ENCODE peak calls at places on chromosomes 7 and 10, in ten cellular contexts. One of them, this sample, is unnamed.

GRCh38 chr10:8594176-8594575 is 539.7 kb downstream of the GATA3 start:
- DNase-seq in NB4: no peak
- DNase-seq in GM12892: no peak
- DNase-seq in A549: no peak
- DNase-seq in H54: no peak
- DNase-seq in breast epithelium: no peak
- DNase-seq in body of pancreas: no peak
- DNase-seq in HCT116: no peak
- DNase-seq in lower leg skin: no peak
- DNase-seq in sigmoid colon: no peak
- DNase-seq in this sample: no peak

GRCh38 chr7:84139986-84140729 is 54.4 kb downstream of the SEMA3A start:
- DNase-seq in GM12892: no peak
- DNase-seq in body of pancreas: no peak
- DNase-seq in A549: no peak
- DNase-seq in sigmoid colon: no peak
- DNase-seq in HCT116: no peak
- DNase-seq in lower leg skin: no peak
- DNase-seq in breast epithelium: no peak
- DNase-seq in H54: no peak
- DNase-seq in NB4: no peak
- DNase-seq in this sample: no peak

GRCh38 chr10:42955493-42955889 is 121.4 kb upstream of the RET start:
- DNase-seq in GM12892: no peak
- DNase-seq in H54: no peak
- DNase-seq in A549: no peak
- DNase-seq in lower leg skin: no peak
- DNase-seq in breast epithelium: peak; percentile 37
- DNase-seq in sigmoid colon: peak; percentile 36
- DNase-seq in body of pancreas: no peak
- DNase-seq in HCT116: no peak
- DNase-seq in NB4: no peak
- DNase-seq in this sample: no peak

GRCh38 chr7:155059703-155060102 is 10.4 kb upstream of the HTR5A start:
- DNase-seq in H54: no peak
- DNase-seq in body of pancreas: no peak
- DNase-seq in NB4: no peak
- DNase-seq in sigmoid colon: no peak
- DNase-seq in A549: no peak
- DNase-seq in GM12892: no peak
- DNase-seq in breast epithelium: no peak
- DNase-seq in lower leg skin: no peak
- DNase-seq in HCT116: no peak
- DNase-seq in this sample: no peak

GRCh38 chr10:3090914-3091313 is 23.6 kb downstream of the PFKP start:
- DNase-seq in sigmoid colon: no peak
- DNase-seq in NB4: no peak
- DNase-seq in GM12892: no peak
- DNase-seq in lower leg skin: no peak
- DNase-seq in HCT116: peak; percentile 73
- DNase-seq in body of pancreas: peak; percentile 70
- DNase-seq in breast epithelium: no peak
- DNase-seq in A549: peak; percentile 84
- DNase-seq in H54: no peak
- DNase-seq in this sample: no peak

GRCh38 chr7:30511973-30512662 is 7.5 kb upstream of the GGCT start:
- DNase-seq in A549: no peak
- DNase-seq in NB4: no peak
- DNase-seq in body of pancreas: no peak
- DNase-seq in lower leg skin: no peak
- DNase-seq in H54: no peak
- DNase-seq in HCT116: no peak
- DNase-seq in breast epithelium: no peak
- DNase-seq in GM12892: no peak
- DNase-seq in sigmoid colon: no peak
- DNase-seq in this sample: no peak

GRCh38 chr10:57338823-57339558 is 928.7 kb downstream of the IPMK start:
- DNase-seq in HCT116: no peak
- DNase-seq in GM12892: no peak
- DNase-seq in lower leg skin: no peak
- DNase-seq in NB4: peak; percentile 57
- DNase-seq in A549: peak; percentile 18
- DNase-seq in breast epithelium: no peak
- DNase-seq in body of pancreas: peak; percentile 8
- DNase-seq in H54: peak; percentile 6
- DNase-seq in sigmoid colon: no peak
- DNase-seq in this sample: no peak

GRCh38 chr7:3264693-3265339 is 36.2 kb upstream of the SDK1 start:
- DNase-seq in HCT116: no peak
- DNase-seq in A549: no peak
- DNase-seq in GM12892: no peak
- DNase-seq in NB4: no peak
- DNase-seq in body of pancreas: no peak
- DNase-seq in H54: no peak
- DNase-seq in lower leg skin: no peak
- DNase-seq in sigmoid colon: no peak
- DNase-seq in breast epithelium: no peak
- DNase-seq in this sample: no peak

GRCh38 chr10:34565934-34566333 is 249.2 kb downstream of the PARD3 start:
- DNase-seq in sigmoid colon: no peak
- DNase-seq in HCT116: no peak
- DNase-seq in H54: no peak
- DNase-seq in breast epithelium: no peak
- DNase-seq in body of pancreas: no peak
- DNase-seq in lower leg skin: no peak
- DNase-seq in NB4: no peak
- DNase-seq in GM12892: no peak
- DNase-seq in A549: no peak
- DNase-seq in this sample: no peak

GRCh38 chr10:132064082-132064755 is 1.5 kb upstream of the JAKMIP3 start:
- DNase-seq in HCT116: no peak
- DNase-seq in A549: no peak
- DNase-seq in NB4: no peak
- DNase-seq in lower leg skin: no peak
- DNase-seq in body of pancreas: no peak
- DNase-seq in breast epithelium: no peak
- DNase-seq in H54: no peak
- DNase-seq in sigmoid colon: no peak
- DNase-seq in GM12892: no peak
- DNase-seq in this sample: no peak

GRCh38 chr10:5465976-5466450 is 33.4 kb downstream of the CALML5 start:
- DNase-seq in A549: no peak
- DNase-seq in H54: no peak
- DNase-seq in GM12892: no peak
- DNase-seq in lower leg skin: no peak
- DNase-seq in NB4: no peak
- DNase-seq in HCT116: no peak
- DNase-seq in breast epithelium: no peak
- DNase-seq in sigmoid colon: no peak
- DNase-seq in body of pancreas: no peak
- DNase-seq in this sample: no peak
- TF ChIP-seq POLR2A in A549: no peak
- TF ChIP-seq POLR2A in H54: no peak
- TF ChIP-seq POLR2A in GM12892: no peak
- TF ChIP-seq POLR2A in lower leg skin: no peak
- TF ChIP-seq POLR2A in NB4: no peak
- TF ChIP-seq POLR2A in HCT116: no peak
- TF ChIP-seq POLR2A in breast epithelium: no peak
- TF ChIP-seq POLR2A in sigmoid colon: no peak
- TF ChIP-seq POLR2A in body of pancreas: no peak
- TF ChIP-seq POLR2A in this sample: no peak

DNA sequence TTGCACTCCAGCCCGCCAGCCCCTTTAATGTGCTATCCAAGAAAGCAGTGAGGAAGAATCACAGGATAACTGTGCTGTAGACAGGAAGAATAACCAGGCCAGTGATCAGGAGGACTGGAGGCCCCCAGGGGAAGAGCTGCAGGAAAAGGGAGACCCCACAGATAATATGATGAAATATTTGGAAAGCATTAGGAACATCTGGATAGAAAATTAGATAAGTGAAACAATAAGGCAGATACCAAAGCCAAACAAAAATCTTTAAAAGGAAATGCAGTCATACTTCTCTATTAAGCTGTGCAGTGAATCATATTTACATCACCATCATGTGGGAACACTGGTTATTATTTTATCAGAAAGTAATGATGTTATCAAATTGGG is 14.3 kb upstream of the RALA start:
- DNase-seq in H54: peak; percentile 59
- DNase-seq in A549: no peak
- DNase-seq in sigmoid colon: no peak
- DNase-seq in GM12892: no peak
- DNase-seq in lower leg skin: no peak
- DNase-seq in breast epithelium: no peak
- DNase-seq in NB4: no peak
- DNase-seq in body of pancreas: no peak
- DNase-seq in HCT116: no peak
- DNase-seq in this sample: no peak
- TF ChIP-seq POLR2A in H54: no peak
- TF ChIP-seq POLR2A in A549: no peak
- TF ChIP-seq POLR2A in sigmoid colon: no peak
- TF ChIP-seq POLR2A in GM12892: no peak
- TF ChIP-seq POLR2A in lower leg skin: no peak
- TF ChIP-seq POLR2A in breast epithelium: no peak
- TF ChIP-seq POLR2A in NB4: no peak
- TF ChIP-seq POLR2A in body of pancreas: no peak
- TF ChIP-seq POLR2A in HCT116: no peak
- TF ChIP-seq POLR2A in this sample: no peak

GRCh38 chr7:66205736-66206080 is 574 bp downstream of the TPST1 start:
- DNase-seq in body of pancreas: peak; percentile 30
- DNase-seq in sigmoid colon: no peak
- DNase-seq in H54: no peak
- DNase-seq in NB4: no peak
- DNase-seq in breast epithelium: no peak
- DNase-seq in GM12892: no peak
- DNase-seq in lower leg skin: no peak
- DNase-seq in A549: peak; percentile 25
- DNase-seq in HCT116: no peak
- DNase-seq in this sample: no peak

GRCh38 chr7:66202380-66202779 is 2.8 kb upstream of the TPST1 start:
- DNase-seq in A549: no peak
- DNase-seq in HCT116: no peak
- DNase-seq in GM12892: no peak
- DNase-seq in breast epithelium: no peak
- DNase-seq in sigmoid colon: peak; percentile 7
- DNase-seq in H54: no peak
- DNase-seq in NB4: peak; percentile 25
- DNase-seq in body of pancreas: no peak
- DNase-seq in lower leg skin: no peak
- DNase-seq in this sample: no peak

GRCh38 chr7:66206116-66206908 is 1.2 kb downstream of the TPST1 start:
- DNase-seq in GM12892: no peak
- DNase-seq in H54: no peak
- DNase-seq in HCT116: no peak
- DNase-seq in body of pancreas: no peak
- DNase-seq in breast epithelium: no peak
- DNase-seq in sigmoid colon: no peak
- DNase-seq in lower leg skin: no peak
- DNase-seq in NB4: no peak
- DNase-seq in A549: no peak
- DNase-seq in this sample: no peak

GRCh38 chr7:66206909-66207240 is 1.7 kb downstream of the TPST1 start:
- DNase-seq in NB4: no peak
- DNase-seq in lower leg skin: no peak
- DNase-seq in A549: no peak
- DNase-seq in breast epithelium: no peak
- DNase-seq in HCT116: no peak
- DNase-seq in GM12892: no peak
- DNase-seq in sigmoid colon: no peak
- DNase-seq in body of pancreas: no peak
- DNase-seq in H54: no peak
- DNase-seq in this sample: no peak

DNA sequence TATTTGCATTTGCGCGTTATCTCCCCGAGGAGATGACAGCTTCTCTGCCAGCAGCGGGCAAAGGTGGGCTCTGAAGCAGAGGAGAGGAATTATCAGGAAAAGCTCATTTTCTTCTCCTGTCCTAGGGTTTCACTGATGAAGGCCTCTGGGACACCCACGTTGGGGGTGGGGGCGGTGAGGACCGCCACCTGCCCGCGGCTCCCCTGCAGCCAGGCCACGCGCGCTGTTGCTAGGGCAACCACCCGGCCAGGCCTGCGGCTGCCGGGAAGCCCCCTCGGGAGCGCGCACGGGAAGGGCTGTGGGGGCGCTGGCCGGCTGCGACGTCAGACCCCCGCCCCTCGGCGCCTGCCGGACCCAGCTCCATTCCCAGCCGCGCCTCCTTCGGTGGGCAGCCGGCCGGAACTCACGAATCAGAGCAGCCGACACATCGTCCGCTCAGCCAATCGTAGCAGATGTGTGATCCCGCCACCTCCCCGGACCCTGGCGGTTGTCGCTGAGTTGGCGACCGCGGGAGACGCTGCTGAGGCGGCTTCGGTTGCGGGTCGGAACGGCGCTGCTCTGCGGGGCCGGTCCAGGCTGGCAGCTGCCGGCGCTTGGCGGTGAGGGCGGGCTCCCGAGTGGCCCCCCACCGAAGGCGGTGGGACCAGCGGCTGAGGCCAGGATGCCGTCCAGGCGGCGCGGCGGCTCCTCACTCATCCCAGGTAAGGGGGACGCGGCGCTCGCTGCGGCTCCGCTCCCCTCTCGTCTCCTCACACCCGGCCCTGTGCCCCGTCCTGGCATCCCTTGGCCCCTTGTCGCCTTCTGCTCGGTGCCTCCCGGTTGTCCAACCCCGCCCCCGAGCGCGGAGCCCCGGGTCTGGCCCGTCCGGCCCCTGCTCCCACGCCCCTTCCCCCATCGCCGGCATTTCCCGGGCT is at the start of gene TPST1:
- DNase-seq in NB4: peak; percentile 91
- DNase-seq in breast epithelium: peak; percentile 85
- DNase-seq in H54: peak; percentile 93
- DNase-seq in body of pancreas: peak; percentile 88
- DNase-seq in HCT116: peak; percentile 78
- DNase-seq in sigmoid colon: peak; percentile 95
- DNase-seq in GM12892: peak; percentile 94
- DNase-seq in A549: peak; percentile 96
- DNase-seq in lower leg skin: peak; percentile 74
- DNase-seq in this sample: peak; percentile 93
- TF ChIP-seq POLR2A in NB4: peak; percentile 47
- TF ChIP-seq POLR2A in breast epithelium: peak; percentile 79
- TF ChIP-seq POLR2A in H54: peak; percentile 99
- TF ChIP-seq POLR2A in body of pancreas: peak; percentile 94
- TF ChIP-seq POLR2A in HCT116: peak; percentile 91
- TF ChIP-seq POLR2A in sigmoid colon: peak; percentile 43
- TF ChIP-seq POLR2A in GM12892: peak; percentile 88
- TF ChIP-seq POLR2A in A549: peak; percentile 91
- TF ChIP-seq POLR2A in lower leg skin: peak; percentile 50
- TF ChIP-seq POLR2A in this sample: peak; percentile 92

DNA sequence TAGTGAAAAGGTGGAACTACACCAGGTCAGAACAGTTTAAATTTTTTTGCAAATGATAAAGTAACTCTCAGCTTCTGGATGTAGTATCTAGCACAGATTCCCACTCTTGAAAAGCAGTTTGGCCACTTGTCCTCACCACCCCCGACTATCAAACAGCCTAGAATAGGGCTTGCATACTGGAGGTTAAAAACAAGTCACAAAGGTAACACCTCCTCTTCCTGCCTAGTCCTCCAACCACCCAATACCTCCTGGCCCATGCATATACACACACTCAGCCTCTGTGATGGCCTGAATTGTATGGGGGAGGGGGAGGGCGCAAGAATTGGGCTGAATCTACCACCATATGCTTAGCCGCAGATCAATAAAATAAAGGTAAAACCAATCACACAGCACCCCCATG is 5.7 kb downstream of the SKAP2 start:
- DNase-seq in NB4: no peak
- DNase-seq in H54: no peak
- DNase-seq in breast epithelium: no peak
- DNase-seq in lower leg skin: no peak
- DNase-seq in sigmoid colon: no peak
- DNase-seq in GM12892: no peak
- DNase-seq in body of pancreas: no peak
- DNase-seq in HCT116: no peak
- DNase-seq in A549: no peak
- DNase-seq in this sample: no peak
- TF ChIP-seq POLR2A in NB4: no peak
- TF ChIP-seq POLR2A in H54: no peak
- TF ChIP-seq POLR2A in breast epithelium: no peak
- TF ChIP-seq POLR2A in lower leg skin: no peak
- TF ChIP-seq POLR2A in sigmoid colon: no peak
- TF ChIP-seq POLR2A in GM12892: no peak
- TF ChIP-seq POLR2A in body of pancreas: no peak
- TF ChIP-seq POLR2A in HCT116: no peak
- TF ChIP-seq POLR2A in A549: no peak
- TF ChIP-seq POLR2A in this sample: no peak